ENCODE peak calls at places on chromosomes 4 and X, in four cellular contexts. C is HCT116, O is GM12878, R is A549. U is an unnamed sample.

GRCh38 chr4:56531823-56532222 is 26.2 kb downstream of the ARL9 start:
- DNase-seq in R (no peak), O (no peak), C (no peak), U (no peak)

GRCh38 chr4:156751486-156751885 is 220.1 kb downstream of the PDGFC start:
- DNase-seq in C (no peak), R (no peak), O (no peak), U (no peak)

GRCh38 chrX:71181910-71182799 is 37.5 kb downstream of the NLGN3 start:
- DNase-seq in R (peak; percentile 98), C (peak; percentile 93), O (peak; percentile 82), U (peak; percentile 69)

GRCh38 chr4:78033859-78034258 is 23.3 kb upstream of the FRAS1 start:
- DNase-seq in R (no peak), O (no peak), C (no peak), U (no peak)

GRCh38 chr4:70601422-70602039 is 9.5 kb downstream of the AMBN start:
- DNase-seq in R (peak; percentile 82), O (peak; percentile 34), C (peak; percentile 79), U (peak; percentile 50)

GRCh38 chr4:56910172-56910967 is 2.7 kb downstream of the REST start:
- DNase-seq in R (no peak), C (no peak), O (no peak), U (no peak)

GRCh38 chrX:135513140-135513535 is 7.3 kb upstream of the INTS6L start:
- DNase-seq in O (no peak), R (no peak), C (no peak), U (no peak)

GRCh38 chr4:169968999-169969398 is 57.2 kb downstream of the MFAP3L start:
- DNase-seq in C (no peak), O (no peak), R (peak; percentile 57), U (no peak)

GRCh38 chr4:25367004-25367621 is 9.9 kb upstream of the ANAPC4 start:
- DNase-seq in C (no peak), O (no peak), R (peak; percentile 39), U (no peak)

DNA sequence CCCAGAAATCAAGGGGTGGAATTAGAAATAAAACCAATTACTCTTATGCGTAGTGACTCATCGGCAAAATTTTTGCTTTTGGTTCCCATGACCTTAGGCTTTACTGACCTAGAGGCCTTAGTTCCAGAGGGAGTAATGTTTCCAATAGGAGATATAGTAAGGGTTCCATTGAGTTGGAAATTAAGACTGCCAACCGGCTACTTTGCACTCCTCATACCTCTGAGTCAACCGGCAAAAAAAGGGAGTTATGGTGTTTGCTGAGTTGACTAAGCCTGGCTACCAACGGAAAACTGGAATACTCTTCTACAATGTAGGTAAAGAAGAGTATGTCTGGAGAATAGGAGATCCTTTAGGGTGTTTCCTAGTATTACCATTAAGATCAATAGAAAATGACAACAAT is 919.8 kb downstream of the CENPC start:
- DNase-seq in C (no peak), O (no peak), R (no peak), U (no peak)
- H3K4me1 ChIP-seq in C (no peaks in the 10 kb centered on the region), O (no peaks in the 10 kb centered on the region), R (no peaks in the 10 kb centered on the region), U (no peaks in the 10 kb centered on the region)

GRCh38 chr4:133146574-133147198 is 2.4 kb upstream of the PCDH10 start:
- DNase-seq in C (no peak), R (peak; percentile 40), O (no peak), U (no peak)
- H3K4me1 ChIP-seq in C (no peaks in the 10 kb centered on the region), R (peaks cover 9% of the 10 kb centered on the region), O (no peaks in the 10 kb centered on the region), U (no peaks in the 10 kb centered on the region)

DNA sequence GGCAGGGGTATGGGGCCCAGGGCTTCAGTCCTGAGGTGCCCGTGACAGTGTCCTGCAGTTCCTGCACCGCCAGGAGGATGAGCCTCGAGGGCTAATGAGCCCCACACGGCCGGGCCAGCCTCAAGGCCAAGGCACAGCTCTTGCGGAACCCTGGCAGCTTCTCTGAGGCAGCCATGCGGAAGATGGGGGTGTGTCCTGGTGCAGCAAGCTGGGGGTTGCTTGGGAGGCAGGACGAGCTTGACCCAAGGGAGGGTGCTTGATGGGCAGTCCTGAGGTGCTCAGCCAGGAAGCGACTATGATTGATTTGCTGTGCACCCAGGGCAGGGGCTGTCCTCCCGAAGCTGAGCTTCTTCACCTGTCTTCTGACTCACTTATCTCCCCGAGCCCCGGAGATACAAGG is 9.1 kb upstream of the FGFR3 start:
- DNase-seq in C (no peak), R (no peak), O (no peak), U (no peak)
- H3K4me1 ChIP-seq in C (no peaks in the 10 kb centered on the region), R (no peaks in the 10 kb centered on the region), O (no peaks in the 10 kb centered on the region), U (no peaks in the 10 kb centered on the region)

GRCh38 chrX:152822383-152823086 is 8.0 kb downstream of the CETN2 start:
- DNase-seq in R (no peak), C (no peak), O (no peak), U (no peak)
- H3K4me1 ChIP-seq in R (no peaks in the 10 kb centered on the region), C (no peaks in the 10 kb centered on the region), O (no peaks in the 10 kb centered on the region), U (no peaks in the 10 kb centered on the region)

GRCh38 chr4:150155391-150155790 is 77.1 kb downstream of the DCLK2 start:
- DNase-seq in R (no peak), O (no peak), C (no peak), U (no peak)

GRCh38 chr4:150152764-150153163 is 74.5 kb downstream of the DCLK2 start:
- DNase-seq in R (peak; percentile 9), O (no peak), C (no peak), U (no peak)

GRCh38 chr4:150160473-150160872 is 82.2 kb downstream of the DCLK2 start:
- DNase-seq in R (no peak), O (no peak), C (no peak), U (no peak)

GRCh38 chr4:150158041-150158440 is 79.8 kb downstream of the DCLK2 start:
- DNase-seq in C (no peak), O (no peak), R (no peak), U (no peak)

GRCh38 chr4:150156543-150156942 is 78.3 kb downstream of the DCLK2 start:
- DNase-seq in O (no peak), C (no peak), R (no peak), U (no peak)
- H3K4me1 ChIP-seq in O (no peaks in the 10 kb centered on the region), C (no peaks in the 10 kb centered on the region), R (peaks cover 12% of the 10 kb centered on the region), U (no peaks in the 10 kb centered on the region)

GRCh38 chr4:159175165-159175988 is 72.5 kb downstream of the RAPGEF2 start:
- DNase-seq in C (peak; percentile 80), O (peak; percentile 73), R (peak; percentile 89), U (peak; percentile 5)
- H3K4me1 ChIP-seq in C (peaks cover 11% of the 10 kb centered on the region), O (peaks cover 58% of the 10 kb centered on the region), R (peaks cover 62% of the 10 kb centered on the region), U (no peaks in the 10 kb centered on the region)

GRCh38 chrX:28205126-28205525 is 223.9 kb upstream of the DCAF8L1 start:
- DNase-seq in C (no peak), R (no peak), O (no peak), U (no peak)
- H3K4me1 ChIP-seq in C (no peaks in the 10 kb centered on the region), R (no peaks in the 10 kb centered on the region), O (no peaks in the 10 kb centered on the region), U (no peaks in the 10 kb centered on the region)